ENCODE peak calls at places on chromosomes 3 and 15, in five cellular contexts. X is stomach, B is Peyer's patch, S is A673, R is uterus. O is an unnamed sample. For H3K4me1, the result is how much of the 10 kb centered on the place peaks cover.

GRCh38 chr15:78811124-78811824 is at the start of gene ADAMTS7:
- DNase-seq in B (peak), R (peak), S (peak), X (peak), O (peak)

GRCh38 chr3:116777181-116777840 is 67.7 kb downstream of the TUSC7 start:
- DNase-seq in X (no peak), B (no peak), R (no peak), S (peak), O (no peak)

GRCh38 chr3:46868948-46869347 is 5.7 kb upstream of the MYL3 start:
- DNase-seq in S (no peak), X (no peak), R (no peak), B (no peak), O (peak)

GRCh38 chr3:4999626-5000184 is 20.5 kb downstream of the BHLHE40 start:
- DNase-seq in X (no peak), B (peak), R (no peak), S (no peak), O (no peak)

GRCh38 chr3:105334138-105334882 is 32.4 kb upstream of the ALCAM start:
- DNase-seq in S (no peak), X (no peak), R (no peak), B (no peak), O (no peak)

GRCh38 chr15:66948294-66948693 is 117.1 kb upstream of the SMAD3 start:
- DNase-seq in S (no peak), B (no peak), R (no peak), X (no peak), O (no peak)

GRCh38 chr3:44198265-44198956 is 43.3 kb upstream of the TOPAZ1 start:
- DNase-seq in S (peak), R (peak), X (peak), B (peak), O (peak)

GRCh38 chr3:140319801-140320200 is 358.1 kb upstream of the TRIM42 start:
- DNase-seq in S (no peak), B (no peak), X (no peak), R (no peak), O (no peak)

GRCh38 chr3:159257954-159258353 is 456.1 kb downstream of the MFSD1 start:
- DNase-seq in R (no peak), X (no peak), B (no peak), S (no peak), O (no peak)

GRCh38 chr15:69578792-69579587 is 126.4 kb downstream of the RPLP1 start:
- DNase-seq in X (peak), S (no peak), B (peak), R (peak), O (no peak)

GRCh38 chr15:98625614-98626013 is 22.7 kb upstream of the IGF1R start:
- DNase-seq in X (no peak), S (no peak), B (peak), R (no peak), O (no peak)

GRCh38 chr3:56753206-56753605 is 48.5 kb downstream of the ARHGEF3 start:
- DNase-seq in S (no peak), R (no peak), B (no peak), X (no peak), O (no peak)

GRCh38 chr15:37088436-37088835 is 11.9 kb downstream of the MEIS2 start:
- DNase-seq in S (no peak), X (no peak), R (no peak), B (no peak), O (no peak)

GRCh38 chr15:37084602-37085001 is 15.7 kb downstream of the MEIS2 start:
- DNase-seq in S (no peak), X (no peak), R (no peak), B (no peak), O (no peak)

GRCh38 chr15:37086521-37086920 is 13.8 kb downstream of the MEIS2 start:
- DNase-seq in X (no peak), R (no peak), B (no peak), S (no peak), O (no peak)

GRCh38 chr15:37086120-37086519 is 14.2 kb downstream of the MEIS2 start:
- DNase-seq in B (no peak), R (no peak), S (no peak), X (no peak), O (no peak)

DNA sequence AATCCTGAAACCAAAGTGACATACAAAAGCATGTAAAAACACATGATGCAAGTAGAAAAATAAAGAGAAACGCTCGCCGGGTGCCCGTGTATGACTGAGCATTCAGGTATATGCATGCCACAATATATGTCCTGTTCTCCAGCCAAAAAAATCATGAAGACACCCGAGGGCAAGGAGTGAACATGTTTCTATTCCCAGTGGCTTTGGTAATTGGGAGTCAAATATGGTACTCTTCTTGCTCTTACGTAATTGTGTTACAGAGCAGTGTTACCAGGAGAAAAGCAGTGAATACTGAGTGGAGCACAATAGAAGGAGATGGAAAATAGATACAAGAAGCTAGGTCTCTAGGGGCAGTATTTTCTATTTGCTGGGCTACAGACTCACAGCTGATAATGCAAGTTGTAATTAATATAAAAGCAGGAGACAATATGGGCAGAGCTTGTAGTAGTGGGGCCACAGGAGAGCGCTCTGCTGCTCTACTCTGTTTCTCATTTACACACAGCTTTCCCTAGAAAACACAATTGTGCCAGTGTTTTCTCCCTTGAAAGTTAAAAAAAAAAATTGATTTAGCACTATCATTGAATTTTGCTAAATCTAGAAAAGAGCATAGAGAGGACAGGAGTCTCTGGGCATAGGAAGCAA is 13.2 kb downstream of the MEIS2 start:
- DNase-seq in R (no peak), B (no peak), X (no peak), S (no peak), O (no peak)
- H3K4me1 ChIP-seq in R (under half), B (under half), X (under half), S (under half), O (half or more)

DNA sequence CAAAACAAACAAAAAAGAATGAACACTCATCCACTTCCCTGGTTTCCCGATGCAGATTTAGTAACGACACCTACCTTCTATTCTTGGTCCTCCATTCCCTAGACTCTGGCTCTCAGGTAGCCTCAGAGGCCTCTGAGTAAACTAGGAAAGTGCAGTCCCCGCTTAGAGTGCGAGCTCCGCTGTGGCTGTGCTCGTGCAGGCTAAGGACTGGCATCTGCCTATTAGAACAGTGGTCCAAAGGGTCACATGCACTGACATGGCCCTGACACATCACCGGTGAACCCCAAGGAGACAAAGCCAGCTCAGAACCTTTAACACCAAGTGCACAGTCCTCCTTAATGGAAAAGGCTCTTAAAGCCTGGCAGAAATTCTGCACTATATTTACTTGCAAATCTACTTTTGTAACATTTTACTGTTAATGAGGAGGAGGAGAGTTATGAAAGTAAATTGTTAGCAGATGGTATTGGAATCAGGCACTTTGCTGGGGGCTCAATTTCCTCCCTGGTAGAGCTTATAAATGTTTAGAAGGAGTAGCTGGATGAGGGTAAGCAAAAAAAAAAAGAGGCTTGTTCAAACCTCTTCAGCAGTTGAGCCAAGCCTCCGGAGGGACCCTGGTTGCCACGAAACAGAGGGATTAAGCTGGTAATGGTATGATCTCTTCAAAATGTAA is 31.1 kb downstream of the VGLL4 start:
- DNase-seq in S (no peak), X (no peak), B (no peak), R (no peak), O (no peak)
- H3K4me1 ChIP-seq in S (half or more), X (under half), B (under half), R (under half), O (half or more)

GRCh38 chr15:91471410-91471993 is 371.4 kb downstream of the SV2B start:
- DNase-seq in R (peak), X (no peak), S (peak), B (no peak), O (no peak)
- H3K4me1 ChIP-seq in R (under half), X (under half), S (under half), B (under half), O (under half)

GRCh38 chr3:112779558-112780480 is 66.8 kb downstream of the CD200R1L start:
- DNase-seq in R (no peak), B (no peak), X (no peak), S (no peak), O (no peak)
- H3K4me1 ChIP-seq in R (under half), B (under half), X (under half), S (under half), O (under half)

O was measured in left ventricle myocardium inferior.